ENCODE peak calls at places on chromosomes 1 and 21, in five cellular contexts. L is brain microvascular endothelial cell; T is skeletal muscle cell; E is mesendoderm; K is CD4-positive, CD25-positive, alpha-beta regulatory T cell. S is an unnamed sample.

GRCh38 chr1:177732178-177732577 is 237.7 kb downstream of the SEC16B start:
- DNase-seq in E (no peak), K (no peak), T (no peak), L (no peak), S (no peak)

GRCh38 chr1:40036574-40036973 is 4.0 kb upstream of the CAP1 start:
- DNase-seq in K (no peak), T (peak), L (peak), E (no peak), S (no peak)

GRCh38 chr1:234963904-234964702 is 164.5 kb downstream of the TOMM20 start:
- DNase-seq in E (no peak), K (no peak), L (no peak), T (no peak), S (no peak)

GRCh38 chr1:2316451-2316940 is 74.9 kb downstream of the MORN1 start:
- DNase-seq in T (no peak), E (no peak), K (no peak), L (no peak), S (no peak)

GRCh38 chr1:220748091-220748934 is at the start of gene MTARC2:
- DNase-seq in K (no peak), T (peak), E (peak), L (peak), S (peak)

GRCh38 chr1:1290238-1290731 is 10.0 kb downstream of the SCNN1D start:
- DNase-seq in E (peak), T (no peak), K (no peak), L (peak), S (no peak)

GRCh38 chr1:2821970-2822620 is 20.6 kb upstream of the TTC34 start:
- DNase-seq in E (peak), L (no peak), K (peak), T (no peak), S (no peak)

GRCh38 chr1:227959325-227959860 is 11.7 kb upstream of the WNT9A start:
- DNase-seq in E (no peak), T (no peak), L (no peak), K (no peak), S (no peak)

GRCh38 chr1:199287632-199288031 is 648.8 kb downstream of the PTPRC start:
- DNase-seq in E (no peak), K (no peak), L (peak), T (peak), S (no peak)

GRCh38 chr1:246609632-246610031 is 43.4 kb downstream of the CNST start:
- DNase-seq in T (no peak), E (no peak), L (no peak), K (no peak), S (peak)

GRCh38 chr1:226149806-226150205 is 36.7 kb downstream of the ACBD3 start:
- DNase-seq in L (no peak), E (peak), T (no peak), K (no peak), S (no peak)

GRCh38 chr1:180188103-180188506 is 33.4 kb downstream of the QSOX1 start:
- DNase-seq in K (no peak), E (peak), T (no peak), L (peak), S (no peak)

DNA sequence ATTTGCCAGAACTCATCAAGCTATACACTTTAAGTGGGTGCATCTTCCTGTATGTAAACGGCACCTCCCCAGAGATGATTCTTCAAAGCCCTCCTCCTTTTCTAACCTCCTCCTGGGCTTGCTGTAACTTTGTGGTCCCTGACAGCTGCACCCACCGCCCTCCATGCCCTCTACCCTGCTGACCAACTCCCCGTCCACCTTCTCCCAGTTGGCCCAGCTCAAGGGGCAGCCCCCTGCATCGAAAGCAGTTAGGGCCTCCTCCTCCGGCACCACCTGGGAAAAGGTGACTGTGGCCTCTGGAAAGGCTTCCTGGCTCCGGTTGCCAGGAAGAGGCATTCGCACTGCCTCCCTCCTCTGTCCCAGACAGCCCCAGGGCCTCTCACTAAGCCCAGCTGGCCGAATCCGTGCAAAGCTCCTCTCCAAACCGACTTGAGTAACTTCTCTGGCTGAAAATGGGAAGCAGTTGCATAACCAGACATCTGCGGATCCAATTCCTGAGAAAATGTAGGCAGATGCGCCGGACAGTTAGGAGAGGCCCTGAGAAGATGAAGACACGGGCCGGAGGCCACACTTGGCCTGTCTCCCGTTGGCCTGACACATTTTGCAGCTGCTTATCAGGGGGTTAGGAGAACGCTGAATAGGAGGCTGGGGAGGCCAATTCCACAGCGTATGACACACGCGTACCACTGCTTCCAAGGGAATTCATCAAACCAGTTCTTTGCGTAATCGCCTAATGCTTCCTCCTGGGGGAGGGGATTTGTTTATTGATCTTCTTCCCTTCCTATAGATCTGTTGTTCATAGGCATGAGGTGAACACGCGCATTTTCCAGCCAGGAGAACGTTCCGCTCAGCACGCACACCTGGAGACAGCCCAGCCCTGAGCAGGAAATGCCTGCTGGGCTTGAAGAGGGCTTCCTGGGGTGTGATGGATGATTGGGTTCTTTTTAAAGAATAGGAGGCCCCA is 48.7 kb upstream of the COL6A2 start:
- DNase-seq in L (peak), K (no peak), E (peak), T (peak), S (peak)
- H3K4me3 ChIP-seq in L (no peak), K (no peak), E (no peak), T (no peak), S (no peak)

GRCh38 chr21:16815228-16815627 is 697.6 kb upstream of the CXADR start:
- DNase-seq in K (no peak), L (no peak), E (peak), T (no peak), S (no peak)
- H3K4me3 ChIP-seq in K (no peak), L (no peak), E (no peak), T (no peak), S (no peak)

DNA sequence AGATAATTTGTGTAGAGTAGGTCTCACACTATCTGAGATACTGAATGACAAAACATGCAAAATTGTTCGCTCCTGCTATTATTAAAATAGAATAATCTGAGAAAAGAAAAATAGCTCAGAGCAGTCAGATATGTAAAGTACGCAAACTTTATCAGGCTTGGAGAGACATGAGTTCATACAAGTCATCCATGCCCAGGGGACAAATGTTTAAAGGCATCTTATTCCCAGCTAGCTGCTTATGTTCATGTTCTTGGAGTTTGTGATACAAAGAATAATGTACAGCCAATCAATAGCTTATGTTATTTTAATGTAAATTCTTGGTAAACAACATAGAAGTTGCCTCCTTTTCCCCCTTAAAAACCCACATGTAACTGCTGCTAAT is 69.4 kb upstream of the USP25 start:
- DNase-seq in L (no peak), K (no peak), T (no peak), E (no peak), S (no peak)
- H3K4me3 ChIP-seq in L (no peak), K (no peak), T (no peak), E (no peak), S (no peak)

GRCh38 chr1:22592919-22593790 is 29.9 kb downstream of the EPHA8 start:
- DNase-seq in E (peak), L (no peak), K (no peak), T (no peak), S (no peak)
- H3K4me3 ChIP-seq in E (no peak), L (no peak), K (no peak), T (no peak), S (no peak)

DNA sequence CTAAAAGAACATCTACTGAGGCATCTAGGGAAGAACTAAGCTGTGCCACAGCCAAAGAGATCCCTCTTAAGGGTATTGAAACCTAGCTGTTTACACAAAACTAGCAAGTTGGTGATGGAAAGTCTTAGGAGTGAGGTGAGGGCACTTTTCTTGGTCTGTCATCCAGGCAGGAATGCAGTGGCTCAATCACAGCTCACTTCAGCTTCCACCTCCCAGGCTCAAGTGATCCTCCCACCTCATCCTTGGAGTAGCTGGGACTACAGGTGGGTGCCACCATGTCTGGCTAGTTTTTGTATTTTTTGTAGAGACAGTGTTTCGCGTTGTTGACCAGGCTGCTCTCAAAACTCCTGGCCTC is 2.4 kb downstream of the PLEKHO1 start:
- DNase-seq in T (no peak), E (peak), L (no peak), K (no peak), S (no peak)
- H3K4me3 ChIP-seq in T (peak), E (no peak), L (peak), K (peak), S (no peak)

DNA sequence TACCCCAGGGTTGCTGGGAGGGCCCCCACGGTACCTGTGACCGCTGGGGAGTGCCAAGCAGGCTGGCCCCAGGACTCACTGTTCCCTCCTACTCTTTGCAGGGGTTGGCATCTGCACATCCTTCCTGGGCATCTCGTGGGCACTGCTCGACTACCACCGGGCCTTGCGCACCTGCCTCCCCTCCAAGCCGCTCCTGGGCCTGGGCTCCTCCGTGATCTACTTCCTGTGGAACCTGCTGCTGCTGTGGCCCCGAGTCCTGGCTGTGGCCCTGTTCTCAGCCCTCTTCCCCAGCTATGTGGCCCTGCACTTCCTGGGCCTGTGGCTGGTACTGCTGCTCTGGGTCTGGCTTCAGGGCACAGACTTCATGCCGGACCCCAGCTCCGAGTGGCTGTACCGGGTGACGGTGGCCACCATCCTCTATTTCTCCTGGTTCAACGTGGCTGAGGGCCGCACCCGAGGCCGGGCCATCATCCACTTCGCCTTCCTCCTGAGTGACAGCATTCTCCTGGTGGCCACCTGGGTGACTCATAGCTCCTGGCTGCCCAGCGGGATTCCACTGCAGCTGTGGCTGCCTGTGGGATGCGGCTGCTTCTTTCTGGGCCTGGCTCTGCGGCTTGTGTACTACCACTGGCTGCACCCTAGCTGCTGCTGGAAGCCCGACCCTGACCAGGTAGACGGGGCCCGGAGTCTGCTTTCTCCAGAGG is 6.8 kb downstream of the XKR8 start:
- DNase-seq in T (no peak), E (peak), L (no peak), K (no peak), S (no peak)
- H3K4me3 ChIP-seq in T (no peak), E (no peak), L (no peak), K (no peak), S (no peak)

DNA sequence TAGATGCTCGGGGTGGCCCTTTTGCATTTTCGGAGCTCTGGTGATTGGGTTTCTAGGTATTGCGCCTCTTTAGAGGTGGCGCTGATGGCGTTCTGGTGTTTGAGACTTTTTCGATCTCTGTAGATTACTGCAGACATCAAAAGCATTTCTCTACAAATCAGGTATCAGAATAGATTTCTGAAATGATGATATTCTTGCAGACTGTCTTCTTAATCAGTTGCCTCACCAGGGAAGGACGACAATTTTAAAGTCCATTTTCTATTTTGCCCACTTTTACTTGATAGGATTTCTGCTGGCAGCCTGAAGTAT is 65.2 kb upstream of the VAMP3 start:
- DNase-seq in L (no peak), T (no peak), E (no peak), K (no peak), S (no peak)
- H3K4me3 ChIP-seq in L (peak), T (no peak), E (no peak), K (peak), S (no peak)

S was measured in AG09309.